ENCODE peak calls at places on chromosomes 12 and 14, in eight cellular contexts. H is dermis microvascular lymphatic vessel endothelial cell; O is stimulated activated CD8-positive, alpha-beta memory T cell treated with anti-CD3 and anti-CD28 coated beads, Interleukin-7, amount 100 ng/mL, for 1 hour; Q is nephron progenitor cell; I is kidney glomerular epithelial cell; B is GM10248; K is DMS153; X is endothelial cell. M is an unnamed sample.
A peak's percentile ranks its signal among the peaks of the same experiment; 100 is the strongest.

GRCh38 chr14:33280646-33281045 is 342.0 kb downstream of the NPAS3 start:
- DNase-seq in K (no peak), H (no peak), B (no peak), O (no peak), X (no peak), Q (no peak), I (peak; percentile 85), M (no peak)

GRCh38 chr12:71157601-71158233 is at the start of gene TSPAN8:
- DNase-seq in Q (no peak), X (no peak), B (no peak), I (no peak), H (no peak), K (peak; percentile 74), O (no peak), M (no peak)

GRCh38 chr14:68263563-68264350 is 444.2 kb downstream of the RAD51B start:
- DNase-seq in B (no peak), X (no peak), Q (no peak), H (peak; percentile 62), O (no peak), I (no peak), K (no peak), M (no peak)

GRCh38 chr12:27785882-27786570 is 6.0 kb upstream of the MANSC4 start:
- DNase-seq in I (no peak), Q (no peak), H (peak; percentile 34), X (no peak), K (no peak), O (no peak), B (no peak), M (peak; percentile 29)

GRCh38 chr12:98754095-98754494 is 109.0 kb downstream of the APAF1 start:
- DNase-seq in I (peak; percentile 97), Q (no peak), B (peak; percentile 86), X (no peak), O (no peak), H (no peak), K (no peak), M (no peak)

GRCh38 chr14:73870525-73871235 is 16.0 kb upstream of the ZNF410 start:
- DNase-seq in H (no peak), O (no peak), B (no peak), Q (no peak), K (no peak), X (no peak), I (no peak), M (no peak)

GRCh38 chr12:23944067-23944466 is 5.4 kb downstream of the SOX5 start:
- DNase-seq in X (no peak), K (no peak), Q (peak; percentile 15), B (no peak), O (no peak), H (no peak), I (no peak), M (no peak)

GRCh38 chr12:71219224-71219623 is 61.4 kb upstream of the TSPAN8 start:
- DNase-seq in H (no peak), I (no peak), K (no peak), O (no peak), Q (no peak), B (no peak), X (no peak), M (no peak)

GRCh38 chr12:99911076-99911475 is 73.7 kb downstream of the ANKS1B start:
- DNase-seq in H (no peak), Q (peak; percentile 4), O (no peak), I (peak; percentile 96), X (no peak), B (no peak), K (no peak), M (no peak)

GRCh38 chr12:2390850-2391390 is 338.1 kb downstream of the CACNA1C start:
- DNase-seq in X (no peak), I (no peak), H (no peak), B (no peak), K (no peak), Q (no peak), O (no peak), M (no peak)

GRCh38 chr14:102034301-102034700 is 52.5 kb downstream of the HSP90AA1 start:
- DNase-seq in I (no peak), Q (no peak), B (no peak), H (no peak), X (no peak), O (no peak), K (no peak), M (no peak)

GRCh38 chr12:96198970-96199369 is 4.8 kb downstream of the ELK3 start:
- DNase-seq in O (no peak), K (no peak), B (no peak), X (no peak), H (peak; percentile 63), Q (no peak), I (peak; percentile 91), M (no peak)

GRCh38 chr14:65168840-65169239 is 66.5 kb upstream of the MAX start:
- DNase-seq in H (no peak), O (no peak), X (no peak), Q (no peak), K (no peak), B (no peak), I (no peak), M (no peak)

GRCh38 chr14:80554139-80554538 is 342.8 kb upstream of the DIO2 start:
- DNase-seq in O (no peak), K (no peak), I (no peak), Q (no peak), H (no peak), X (no peak), B (no peak), M (no peak)

GRCh38 chr14:45610303-45610702 is 357.3 kb upstream of the MIS18BP1 start:
- DNase-seq in K (peak; percentile 31), H (peak; percentile 2), O (no peak), Q (no peak), B (no peak), I (peak; percentile 27), X (no peak), M (peak; percentile 23)

GRCh38 chr12:52147367-52147972 is 44.3 kb downstream of the KRT80 start:
- DNase-seq in B (no peak), H (peak; percentile 95), O (no peak), X (no peak), Q (no peak), I (peak; percentile 92), K (no peak), M (no peak)

GRCh38 chr12:133129368-133130037 is 571 bp downstream of the ZNF891 start:
- DNase-seq in I (peak; percentile 25), X (no peak), Q (peak; percentile 6), B (no peak), H (peak; percentile 46), O (no peak), K (no peak), M (peak; percentile 53)

GRCh38 chr12:104669851-104670337 is 213.1 kb downstream of the CHST11 start:
- DNase-seq in X (no peak), O (no peak), H (no peak), I (no peak), B (peak; percentile 68), Q (no peak), K (no peak), M (no peak)

GRCh38 chr12:108778053-108778452 is 46.7 kb upstream of the CORO1C start:
- DNase-seq in Q (no peak), B (no peak), H (no peak), K (no peak), X (no peak), O (no peak), I (no peak), M (no peak)

GRCh38 chr14:101595887-101596721 is 34.8 kb downstream of the DIO3 start:
- DNase-seq in K (no peak), I (no peak), Q (no peak), O (no peak), X (no peak), B (no peak), H (no peak), M (no peak)

GRCh38 chr12:43550831-43551270 is 1.2 kb downstream of the ADAMTS20 start:
- DNase-seq in X (peak; percentile 11), K (no peak), B (no peak), I (no peak), Q (peak; percentile 47), H (no peak), O (no peak), M (no peak)

GRCh38 chr12:41709463-41710285 is 435.0 kb downstream of the GXYLT1 start:
- DNase-seq in K (no peak), X (no peak), O (no peak), B (no peak), I (peak; percentile 87), Q (no peak), H (peak; percentile 35), M (no peak)